ENCODE peak calls at places on chromosomes 6 and 20, in nine cellular contexts. X is NB4, Y is mesendoderm, W is kidney tubule cell, B is heart left ventricle, Z is HEK293T, J is T-helper 2 cell, T is fibroblast of lung, G is T follicular helper cell. L is an unnamed sample.

GRCh38 chr6:13089296-13089994 is 238.9 kb downstream of the TBC1D7 start:
- DNase-seq in X (no peak), Y (no peak), W (no peak), B (no peak), Z (no peak), J (no peak), T (peak), G (no peak), L (peak)

GRCh38 chr20:3721912-3722311 is 9.5 kb upstream of the SIGLEC1 start:
- DNase-seq in X (peak), Y (no peak), W (no peak), B (no peak), Z (no peak), J (no peak), T (no peak), G (no peak), L (no peak)

GRCh38 chr6:139124887-139125672 is 9.8 kb upstream of the HECA start:
- DNase-seq in X (peak), Y (peak), W (peak), B (peak), Z (peak), J (peak), T (peak), G (peak), L (peak)

GRCh38 chr6:16872543-16873230 is 111.4 kb upstream of the ATXN1 start:
- DNase-seq in X (no peak), Y (peak), W (no peak), B (no peak), Z (no peak), J (no peak), T (no peak), G (no peak), L (no peak)

GRCh38 chr6:141349710-141350109 is 783.0 kb upstream of the GJE1 start:
- DNase-seq in X (no peak), Y (no peak), W (no peak), B (no peak), Z (no peak), J (no peak), T (no peak), G (no peak), L (no peak)

GRCh38 chr6:40543133-40543532 is 44.0 kb downstream of the LRFN2 start:
- DNase-seq in X (no peak), Y (no peak), W (no peak), B (no peak), Z (no peak), J (no peak), T (no peak), G (no peak), L (no peak)

GRCh38 chr6:75481936-75482593 is 11.5 kb downstream of the FILIP1 start:
- DNase-seq in X (no peak), Y (no peak), W (no peak), B (no peak), Z (no peak), J (no peak), T (peak), G (no peak), L (no peak)

GRCh38 chr6:14664112-14664592 is 546.6 kb downstream of the CD83 start:
- DNase-seq in X (peak), Y (no peak), W (no peak), B (no peak), Z (no peak), J (no peak), T (no peak), G (peak), L (no peak)

GRCh38 chr6:4351857-4352669 is 216.7 kb upstream of the ECI2 start:
- DNase-seq in X (peak), Y (peak), W (peak), B (peak), Z (no peak), J (no peak), T (peak), G (no peak), L (peak)

GRCh38 chr20:19012671-19013070 is 199.1 kb downstream of the SCP2D1 start:
- DNase-seq in X (peak), Y (peak), W (no peak), B (no peak), Z (no peak), J (no peak), T (no peak), G (no peak), L (peak)

GRCh38 chr6:170137911-170138910 is 152.7 kb downstream of the DLL1 start:
- DNase-seq in X (no peak), Y (no peak), W (no peak), B (peak), Z (no peak), J (no peak), T (no peak), G (no peak), L (no peak)

GRCh38 chr20:3795511-3796468 is at the start of gene CDC25B:
- DNase-seq in X (peak), Y (peak), W (peak), B (peak), Z (peak), J (peak), T (peak), G (peak), L (peak)

GRCh38 chr6:15352884-15353283 is 107.0 kb downstream of the JARID2 start:
- DNase-seq in X (no peak), Y (no peak), W (peak), B (no peak), Z (no peak), J (no peak), T (peak), G (no peak), L (peak)

GRCh38 chr6:37049990-37050853 is 44.8 kb downstream of the FGD2 start:
- DNase-seq in X (peak), Y (no peak), W (no peak), B (peak), Z (no peak), J (peak), T (no peak), G (peak), L (no peak)

GRCh38 chr6:13485923-13486557 is 1.4 kb downstream of the GFOD1 start:
- DNase-seq in X (peak), Y (peak), W (peak), B (peak), Z (peak), J (no peak), T (peak), G (no peak), L (peak)

GRCh38 chr6:1607557-1608221 is 2.0 kb upstream of the FOXC1 start:
- DNase-seq in X (peak), Y (peak), W (peak), B (no peak), Z (no peak), J (no peak), T (no peak), G (no peak), L (no peak)

GRCh38 chr20:2834401-2834800 is 6.1 kb downstream of the PCED1A start:
- DNase-seq in X (no peak), Y (no peak), W (no peak), B (no peak), Z (no peak), J (no peak), T (no peak), G (no peak), L (no peak)

GRCh38 chr20:3172933-3173581 is at the start of gene LZTS3:
- DNase-seq in X (peak), Y (peak), W (peak), B (peak), Z (peak), J (peak), T (peak), G (peak), L (peak)